ENCODE peak calls at places on chromosomes 12 and 14, in ten cellular contexts. One of them, this sample, is unnamed.

GRCh38 chr14:22657861-22658260 is 13.7 kb upstream of the OR6J1 start:
- DNase-seq in cardiac muscle cell: peak
- DNase-seq in LoVo: no peak
- DNase-seq in midbrain: no peak
- DNase-seq in hypothalamus: no peak
- DNase-seq in ascending aorta: no peak
- DNase-seq in stimulated activated CD4-positive, alpha-beta T cell treated with anti-CD3 and anti-CD28 coated beads, Interleukin-4, amount 100 ng/mL, for 24 hours: no peak
- DNase-seq in right cardiac atrium: no peak
- DNase-seq in NCI-H345: no peak
- DNase-seq in activated naive CD8-positive, alpha-beta T cell treated with anti-CD3 and anti-CD28 coated beads, Interleukin-2, amount 10 ng/mL, durations not matched to agents 7 days and 5 days: no peak
- DNase-seq in this sample: no peak

GRCh38 chr12:64796205-64796845 is 28.1 kb upstream of the TBC1D30 start:
- DNase-seq in cardiac muscle cell: peak
- DNase-seq in LoVo: peak
- DNase-seq in midbrain: peak
- DNase-seq in hypothalamus: no peak
- DNase-seq in ascending aorta: peak
- DNase-seq in stimulated activated CD4-positive, alpha-beta T cell treated with anti-CD3 and anti-CD28 coated beads, Interleukin-4, amount 100 ng/mL, for 24 hours: peak
- DNase-seq in right cardiac atrium: no peak
- DNase-seq in NCI-H345: peak
- DNase-seq in activated naive CD8-positive, alpha-beta T cell treated with anti-CD3 and anti-CD28 coated beads, Interleukin-2, amount 10 ng/mL, durations not matched to agents 7 days and 5 days: no peak
- DNase-seq in this sample: peak

GRCh38 chr12:54680374-54680773 is 32.2 kb upstream of the DCD start:
- DNase-seq in cardiac muscle cell: peak
- DNase-seq in LoVo: peak
- DNase-seq in midbrain: no peak
- DNase-seq in hypothalamus: no peak
- DNase-seq in ascending aorta: no peak
- DNase-seq in stimulated activated CD4-positive, alpha-beta T cell treated with anti-CD3 and anti-CD28 coated beads, Interleukin-4, amount 100 ng/mL, for 24 hours: peak
- DNase-seq in right cardiac atrium: no peak
- DNase-seq in NCI-H345: no peak
- DNase-seq in activated naive CD8-positive, alpha-beta T cell treated with anti-CD3 and anti-CD28 coated beads, Interleukin-2, amount 10 ng/mL, durations not matched to agents 7 days and 5 days: no peak
- DNase-seq in this sample: no peak

GRCh38 chr14:32565256-32565655 is 236.2 kb downstream of the AKAP6 start:
- DNase-seq in cardiac muscle cell: no peak
- DNase-seq in LoVo: no peak
- DNase-seq in midbrain: no peak
- DNase-seq in hypothalamus: no peak
- DNase-seq in ascending aorta: no peak
- DNase-seq in stimulated activated CD4-positive, alpha-beta T cell treated with anti-CD3 and anti-CD28 coated beads, Interleukin-4, amount 100 ng/mL, for 24 hours: no peak
- DNase-seq in right cardiac atrium: no peak
- DNase-seq in NCI-H345: peak
- DNase-seq in activated naive CD8-positive, alpha-beta T cell treated with anti-CD3 and anti-CD28 coated beads, Interleukin-2, amount 10 ng/mL, durations not matched to agents 7 days and 5 days: no peak
- DNase-seq in this sample: no peak

GRCh38 chr14:99721792-99722516 is 37.9 kb downstream of the CYP46A1 start:
- DNase-seq in cardiac muscle cell: no peak
- DNase-seq in LoVo: no peak
- DNase-seq in midbrain: no peak
- DNase-seq in hypothalamus: no peak
- DNase-seq in ascending aorta: peak
- DNase-seq in stimulated activated CD4-positive, alpha-beta T cell treated with anti-CD3 and anti-CD28 coated beads, Interleukin-4, amount 100 ng/mL, for 24 hours: no peak
- DNase-seq in right cardiac atrium: no peak
- DNase-seq in NCI-H345: no peak
- DNase-seq in activated naive CD8-positive, alpha-beta T cell treated with anti-CD3 and anti-CD28 coated beads, Interleukin-2, amount 10 ng/mL, durations not matched to agents 7 days and 5 days: no peak
- DNase-seq in this sample: peak

GRCh38 chr14:76678244-76678643 is 83.0 kb upstream of the VASH1 start:
- DNase-seq in cardiac muscle cell: no peak
- DNase-seq in LoVo: no peak
- DNase-seq in midbrain: no peak
- DNase-seq in hypothalamus: no peak
- DNase-seq in ascending aorta: no peak
- DNase-seq in stimulated activated CD4-positive, alpha-beta T cell treated with anti-CD3 and anti-CD28 coated beads, Interleukin-4, amount 100 ng/mL, for 24 hours: no peak
- DNase-seq in right cardiac atrium: no peak
- DNase-seq in NCI-H345: no peak
- DNase-seq in activated naive CD8-positive, alpha-beta T cell treated with anti-CD3 and anti-CD28 coated beads, Interleukin-2, amount 10 ng/mL, durations not matched to agents 7 days and 5 days: no peak
- DNase-seq in this sample: no peak

GRCh38 chr12:46722737-46723136 is 103.1 kb downstream of the SLC38A4 start:
- DNase-seq in cardiac muscle cell: peak
- DNase-seq in LoVo: no peak
- DNase-seq in midbrain: no peak
- DNase-seq in hypothalamus: no peak
- DNase-seq in ascending aorta: no peak
- DNase-seq in stimulated activated CD4-positive, alpha-beta T cell treated with anti-CD3 and anti-CD28 coated beads, Interleukin-4, amount 100 ng/mL, for 24 hours: no peak
- DNase-seq in right cardiac atrium: no peak
- DNase-seq in NCI-H345: no peak
- DNase-seq in activated naive CD8-positive, alpha-beta T cell treated with anti-CD3 and anti-CD28 coated beads, Interleukin-2, amount 10 ng/mL, durations not matched to agents 7 days and 5 days: no peak
- DNase-seq in this sample: no peak

GRCh38 chr14:95460647-95461478 is 55.6 kb downstream of the SYNE3 start:
- DNase-seq in cardiac muscle cell: peak
- DNase-seq in LoVo: peak
- DNase-seq in midbrain: peak
- DNase-seq in hypothalamus: peak
- DNase-seq in ascending aorta: peak
- DNase-seq in stimulated activated CD4-positive, alpha-beta T cell treated with anti-CD3 and anti-CD28 coated beads, Interleukin-4, amount 100 ng/mL, for 24 hours: no peak
- DNase-seq in right cardiac atrium: no peak
- DNase-seq in NCI-H345: peak
- DNase-seq in activated naive CD8-positive, alpha-beta T cell treated with anti-CD3 and anti-CD28 coated beads, Interleukin-2, amount 10 ng/mL, durations not matched to agents 7 days and 5 days: no peak
- DNase-seq in this sample: no peak

GRCh38 chr14:45177081-45177480 is 41.4 kb downstream of the FANCM start:
- DNase-seq in cardiac muscle cell: peak
- DNase-seq in LoVo: no peak
- DNase-seq in midbrain: no peak
- DNase-seq in hypothalamus: no peak
- DNase-seq in ascending aorta: no peak
- DNase-seq in stimulated activated CD4-positive, alpha-beta T cell treated with anti-CD3 and anti-CD28 coated beads, Interleukin-4, amount 100 ng/mL, for 24 hours: no peak
- DNase-seq in right cardiac atrium: no peak
- DNase-seq in NCI-H345: no peak
- DNase-seq in activated naive CD8-positive, alpha-beta T cell treated with anti-CD3 and anti-CD28 coated beads, Interleukin-2, amount 10 ng/mL, durations not matched to agents 7 days and 5 days: no peak
- DNase-seq in this sample: no peak

GRCh38 chr12:70418101-70418500 is 52.0 kb downstream of the KCNMB4 start:
- DNase-seq in cardiac muscle cell: peak
- DNase-seq in LoVo: no peak
- DNase-seq in midbrain: no peak
- DNase-seq in hypothalamus: no peak
- DNase-seq in ascending aorta: no peak
- DNase-seq in stimulated activated CD4-positive, alpha-beta T cell treated with anti-CD3 and anti-CD28 coated beads, Interleukin-4, amount 100 ng/mL, for 24 hours: no peak
- DNase-seq in right cardiac atrium: no peak
- DNase-seq in NCI-H345: no peak
- DNase-seq in activated naive CD8-positive, alpha-beta T cell treated with anti-CD3 and anti-CD28 coated beads, Interleukin-2, amount 10 ng/mL, durations not matched to agents 7 days and 5 days: no peak
- DNase-seq in this sample: no peak

GRCh38 chr14:56816575-56817391 is 6.5 kb upstream of the OTX2 start:
- DNase-seq in cardiac muscle cell: no peak
- DNase-seq in LoVo: no peak
- DNase-seq in midbrain: no peak
- DNase-seq in hypothalamus: no peak
- DNase-seq in ascending aorta: no peak
- DNase-seq in stimulated activated CD4-positive, alpha-beta T cell treated with anti-CD3 and anti-CD28 coated beads, Interleukin-4, amount 100 ng/mL, for 24 hours: no peak
- DNase-seq in right cardiac atrium: no peak
- DNase-seq in NCI-H345: no peak
- DNase-seq in activated naive CD8-positive, alpha-beta T cell treated with anti-CD3 and anti-CD28 coated beads, Interleukin-2, amount 10 ng/mL, durations not matched to agents 7 days and 5 days: no peak
- DNase-seq in this sample: no peak

GRCh38 chr12:57147641-57147944 is 174 bp upstream of the LRP1-AS start:
- DNase-seq in cardiac muscle cell: peak
- DNase-seq in LoVo: no peak
- DNase-seq in midbrain: peak
- DNase-seq in hypothalamus: no peak
- DNase-seq in ascending aorta: no peak
- DNase-seq in stimulated activated CD4-positive, alpha-beta T cell treated with anti-CD3 and anti-CD28 coated beads, Interleukin-4, amount 100 ng/mL, for 24 hours: no peak
- DNase-seq in right cardiac atrium: peak
- DNase-seq in NCI-H345: no peak
- DNase-seq in activated naive CD8-positive, alpha-beta T cell treated with anti-CD3 and anti-CD28 coated beads, Interleukin-2, amount 10 ng/mL, durations not matched to agents 7 days and 5 days: no peak
- DNase-seq in this sample: no peak

GRCh38 chr12:109296431-109296830 is 12.7 kb downstream of the FOXN4 start:
- DNase-seq in cardiac muscle cell: no peak
- DNase-seq in LoVo: no peak
- DNase-seq in midbrain: no peak
- DNase-seq in hypothalamus: no peak
- DNase-seq in ascending aorta: no peak
- DNase-seq in stimulated activated CD4-positive, alpha-beta T cell treated with anti-CD3 and anti-CD28 coated beads, Interleukin-4, amount 100 ng/mL, for 24 hours: no peak
- DNase-seq in right cardiac atrium: no peak
- DNase-seq in NCI-H345: no peak
- DNase-seq in activated naive CD8-positive, alpha-beta T cell treated with anti-CD3 and anti-CD28 coated beads, Interleukin-2, amount 10 ng/mL, durations not matched to agents 7 days and 5 days: no peak
- DNase-seq in this sample: no peak

This sample was measured in heart left ventricle.